ENCODE peak calls at places on chromosomes 3 and 15, in four cellular contexts. One of them, this sample, is unnamed.

GRCh38 chr15:96626936-96627577 is 296.6 kb downstream of the NR2F2 start:
- DNase-seq in thyroid gland: no peak
- DNase-seq in breast epithelium: no peak
- DNase-seq in AG09309: no peak
- DNase-seq in this sample: no peak

GRCh38 chr3:48187579-48188265 is 495 bp downstream of the CDC25A start:
- DNase-seq in AG09309: no peak
- DNase-seq in thyroid gland: peak
- DNase-seq in breast epithelium: no peak
- DNase-seq in this sample: peak

GRCh38 chr15:40302288-40302886 is 5.3 kb downstream of the PLCB2 start:
- DNase-seq in AG09309: no peak
- DNase-seq in thyroid gland: no peak
- DNase-seq in breast epithelium: no peak
- DNase-seq in this sample: no peak

GRCh38 chr15:60673918-60674558 is 195.1 kb upstream of the ICE2 start:
- DNase-seq in breast epithelium: peak
- DNase-seq in thyroid gland: peak
- DNase-seq in AG09309: peak
- DNase-seq in this sample: no peak

GRCh38 chr3:12147263-12147780 is 11.4 kb downstream of the TIMP4 start:
- DNase-seq in AG09309: no peak
- DNase-seq in breast epithelium: no peak
- DNase-seq in thyroid gland: no peak
- DNase-seq in this sample: no peak

GRCh38 chr15:85485956-85486567 is 105.7 kb downstream of the AKAP13 start:
- DNase-seq in AG09309: peak
- DNase-seq in breast epithelium: peak
- DNase-seq in thyroid gland: peak
- DNase-seq in this sample: peak

GRCh38 chr15:77505556-77505955 is 84.9 kb downstream of the HMG20A start:
- DNase-seq in breast epithelium: no peak
- DNase-seq in thyroid gland: no peak
- DNase-seq in AG09309: no peak
- DNase-seq in this sample: no peak

GRCh38 chr3:58645726-58646125 is 20.8 kb downstream of the FAM3D start:
- DNase-seq in breast epithelium: no peak
- DNase-seq in AG09309: no peak
- DNase-seq in thyroid gland: no peak
- DNase-seq in this sample: no peak

GRCh38 chr15:48096355-48096786 is 24.4 kb upstream of the SLC24A5 start:
- DNase-seq in AG09309: no peak
- DNase-seq in breast epithelium: no peak
- DNase-seq in thyroid gland: no peak
- DNase-seq in this sample: no peak

GRCh38 chr15:40409366-40409765 is 3.8 kb downstream of the IVD start:
- DNase-seq in breast epithelium: no peak
- DNase-seq in thyroid gland: no peak
- DNase-seq in AG09309: no peak
- DNase-seq in this sample: no peak

GRCh38 chr15:74451322-74451721 is 9.6 kb downstream of the UBL7 start:
- DNase-seq in AG09309: no peak
- DNase-seq in breast epithelium: no peak
- DNase-seq in thyroid gland: no peak
- DNase-seq in this sample: no peak

GRCh38 chr3:3259181-3259580 is 79.7 kb upstream of the CRBN start:
- DNase-seq in AG09309: no peak
- DNase-seq in breast epithelium: no peak
- DNase-seq in thyroid gland: no peak
- DNase-seq in this sample: no peak

GRCh38 chr3:153162513-153163348 is 705 bp downstream of the RAP2B start:
- DNase-seq in AG09309: no peak
- DNase-seq in thyroid gland: peak
- DNase-seq in breast epithelium: peak
- DNase-seq in this sample: no peak

GRCh38 chr15:41832875-41833274 is 5.0 kb downstream of the JMJD7 start:
- DNase-seq in thyroid gland: peak
- DNase-seq in breast epithelium: peak
- DNase-seq in AG09309: no peak
- DNase-seq in this sample: no peak

GRCh38 chr3:155202626-155203025 is 90.9 kb downstream of the STRIT1 start:
- DNase-seq in breast epithelium: no peak
- DNase-seq in AG09309: peak
- DNase-seq in thyroid gland: no peak
- DNase-seq in this sample: no peak

GRCh38 chr3:148062590-148062989 is 635.1 kb upstream of the AGTR1 start:
- DNase-seq in breast epithelium: no peak
- DNase-seq in thyroid gland: no peak
- DNase-seq in AG09309: no peak
- DNase-seq in this sample: no peak

GRCh38 chr15:40847225-40847961 is 3.5 kb downstream of the SPINT1 start:
- DNase-seq in thyroid gland: peak
- DNase-seq in breast epithelium: peak
- DNase-seq in AG09309: no peak
- DNase-seq in this sample: no peak

GRCh38 chr15:68303134-68303533 is 25.6 kb downstream of the FEM1B start:
- DNase-seq in AG09309: no peak
- DNase-seq in breast epithelium: peak
- DNase-seq in thyroid gland: no peak
- DNase-seq in this sample: no peak

GRCh38 chr15:64430000-64430735 is 30.2 kb upstream of the ZNF609 start:
- DNase-seq in thyroid gland: peak
- DNase-seq in breast epithelium: no peak
- DNase-seq in AG09309: peak
- DNase-seq in this sample: no peak

GRCh38 chr15:83112233-83112958 is 5.0 kb downstream of the TM6SF1 start:
- DNase-seq in thyroid gland: peak
- DNase-seq in AG09309: no peak
- DNase-seq in breast epithelium: no peak
- DNase-seq in this sample: no peak

GRCh38 chr3:151169700-151170224 is 33.3 kb downstream of the GPR171 start:
- DNase-seq in breast epithelium: no peak
- DNase-seq in thyroid gland: no peak
- DNase-seq in AG09309: no peak
- DNase-seq in this sample: no peak

GRCh38 chr15:61083781-61084134 is 145.3 kb downstream of the RORA start:
- DNase-seq in breast epithelium: no peak
- DNase-seq in AG09309: no peak
- DNase-seq in thyroid gland: no peak
- DNase-seq in this sample: no peak

GRCh38 chr3:147130461-147130860 is 275.9 kb downstream of the ZIC4 start:
- DNase-seq in thyroid gland: no peak
- DNase-seq in breast epithelium: no peak
- DNase-seq in AG09309: peak
- DNase-seq in this sample: no peak

GRCh38 chr3:141939759-141940158 is 63.3 kb downstream of the ATP1B3 start:
- DNase-seq in AG09309: no peak
- DNase-seq in thyroid gland: peak
- DNase-seq in breast epithelium: no peak
- DNase-seq in this sample: no peak

GRCh38 chr3:141941093-141941492 is 64.7 kb downstream of the ATP1B3 start:
- DNase-seq in thyroid gland: no peak
- DNase-seq in AG09309: no peak
- DNase-seq in breast epithelium: no peak
- DNase-seq in this sample: no peak

GRCh38 chr3:141938011-141938350 is 61.5 kb downstream of the ATP1B3 start:
- DNase-seq in thyroid gland: no peak
- DNase-seq in breast epithelium: no peak
- DNase-seq in AG09309: no peak
- DNase-seq in this sample: no peak

GRCh38 chr3:141942006-141942405 is 65.6 kb downstream of the ATP1B3 start:
- DNase-seq in AG09309: no peak
- DNase-seq in thyroid gland: no peak
- DNase-seq in breast epithelium: no peak
- DNase-seq in this sample: no peak

DNA sequence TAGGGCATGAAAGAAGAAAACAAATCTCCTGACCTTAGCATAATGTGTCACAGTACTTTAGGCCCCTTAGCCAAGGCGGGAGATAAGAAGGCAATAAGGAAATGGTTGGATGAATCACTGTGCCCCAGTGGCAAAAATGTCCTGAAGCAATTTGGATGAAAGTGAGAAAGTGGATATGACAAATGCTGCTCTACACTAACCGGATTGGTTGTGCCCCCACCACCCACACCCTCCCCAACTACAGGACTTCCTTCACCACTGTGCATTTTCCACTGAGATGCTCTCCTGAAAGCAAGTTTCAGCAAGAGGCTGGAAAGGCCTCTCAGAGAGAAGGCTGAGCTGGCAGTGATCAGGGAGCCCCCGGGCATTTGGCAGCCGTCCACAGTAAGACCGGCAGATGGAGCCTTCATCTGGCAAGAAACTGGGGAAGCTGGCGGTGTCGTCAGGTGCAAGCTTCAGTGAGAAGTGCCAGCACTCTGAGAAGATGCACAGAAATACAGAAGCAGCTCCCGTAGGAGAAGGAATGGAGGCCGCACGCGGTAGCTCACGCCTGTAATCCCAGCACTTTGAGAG is 63.8 kb downstream of the ATP1B3 start:
- DNase-seq in AG09309: peak
- DNase-seq in breast epithelium: peak
- DNase-seq in thyroid gland: peak
- DNase-seq in this sample: no peak
- TF ChIP-seq CTCF in AG09309: no peak
- TF ChIP-seq CTCF in breast epithelium: no peak
- TF ChIP-seq CTCF in thyroid gland: no peak
- TF ChIP-seq CTCF in this sample: no peak

DNA sequence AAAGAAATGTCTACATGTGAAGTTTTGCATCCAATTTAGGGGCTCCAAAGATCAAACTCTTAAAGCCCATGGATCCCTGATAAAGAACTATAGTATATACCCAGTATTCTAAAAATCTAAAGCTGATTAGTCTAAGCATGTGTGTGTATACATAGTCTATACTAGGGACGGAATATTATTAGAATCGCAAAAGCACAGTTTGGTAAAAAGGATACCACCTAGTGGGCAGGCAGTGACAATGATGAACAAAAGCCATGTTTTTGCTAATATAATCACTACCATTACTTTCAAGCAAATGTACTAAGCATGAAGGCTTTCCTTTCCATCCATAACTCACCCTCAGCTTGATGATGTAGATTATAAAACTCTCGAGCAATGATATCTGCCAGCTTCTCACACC is 16.5 kb downstream of the POLQ start:
- DNase-seq in thyroid gland: no peak
- DNase-seq in breast epithelium: no peak
- DNase-seq in AG09309: no peak
- DNase-seq in this sample: no peak
- TF ChIP-seq CTCF in thyroid gland: peak
- TF ChIP-seq CTCF in breast epithelium: no peak
- TF ChIP-seq CTCF in AG09309: peak
- TF ChIP-seq CTCF in this sample: peak

GRCh38 chr3:67000006-67000405 is 1.9 kb downstream of the KBTBD8 start:
- DNase-seq in thyroid gland: no peak
- DNase-seq in AG09309: no peak
- DNase-seq in breast epithelium: no peak
- DNase-seq in this sample: no peak

GRCh38 chr3:67001086-67001861 is 3.2 kb downstream of the KBTBD8 start:
- DNase-seq in thyroid gland: no peak
- DNase-seq in breast epithelium: no peak
- DNase-seq in AG09309: no peak
- DNase-seq in this sample: no peak

GRCh38 chr3:66998899-66999235 is 760 bp downstream of the KBTBD8 start:
- DNase-seq in breast epithelium: no peak
- DNase-seq in AG09309: no peak
- DNase-seq in thyroid gland: no peak
- DNase-seq in this sample: no peak

GRCh38 chr3:66997560-66998074 is 490 bp upstream of the KBTBD8 start:
- DNase-seq in breast epithelium: no peak
- DNase-seq in AG09309: no peak
- DNase-seq in thyroid gland: no peak
- DNase-seq in this sample: no peak

GRCh38 chr3:66998075-66998898 is at the start of gene KBTBD8:
- DNase-seq in breast epithelium: peak
- DNase-seq in thyroid gland: peak
- DNase-seq in AG09309: peak
- DNase-seq in this sample: peak
- TF ChIP-seq CTCF in breast epithelium: no peak
- TF ChIP-seq CTCF in thyroid gland: no peak
- TF ChIP-seq CTCF in AG09309: no peak
- TF ChIP-seq CTCF in this sample: no peak

GRCh38 chr15:89017370-89018066 is 70.7 kb upstream of the ABHD2 start:
- DNase-seq in thyroid gland: peak
- DNase-seq in AG09309: peak
- DNase-seq in breast epithelium: peak
- DNase-seq in this sample: peak
- TF ChIP-seq CTCF in thyroid gland: peak
- TF ChIP-seq CTCF in AG09309: peak
- TF ChIP-seq CTCF in breast epithelium: peak
- TF ChIP-seq CTCF in this sample: peak

DNA sequence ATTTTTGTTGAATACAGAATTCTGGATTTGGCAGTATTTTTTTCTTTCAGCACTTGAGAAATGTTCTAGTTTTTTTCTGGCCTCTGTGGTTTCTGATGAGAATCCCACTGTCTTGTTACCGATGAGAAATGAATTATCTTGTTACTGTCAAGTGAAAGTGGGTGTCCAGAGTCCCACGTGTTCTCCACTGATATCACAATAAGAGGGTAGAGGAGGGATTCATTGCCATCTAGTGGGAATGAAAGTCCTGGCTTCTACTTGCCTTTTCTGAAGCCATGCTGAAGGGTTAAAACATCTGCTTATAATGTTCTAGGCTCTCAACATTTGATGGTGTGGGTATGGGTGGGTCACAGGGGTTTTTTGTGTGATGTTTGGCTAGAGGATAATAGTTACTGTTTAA is 66.1 kb downstream of the SEC22A start:
- DNase-seq in thyroid gland: no peak
- DNase-seq in breast epithelium: no peak
- DNase-seq in AG09309: no peak
- DNase-seq in this sample: no peak
- TF ChIP-seq CTCF in thyroid gland: no peak
- TF ChIP-seq CTCF in breast epithelium: no peak
- TF ChIP-seq CTCF in AG09309: no peak
- TF ChIP-seq CTCF in this sample: no peak

DNA sequence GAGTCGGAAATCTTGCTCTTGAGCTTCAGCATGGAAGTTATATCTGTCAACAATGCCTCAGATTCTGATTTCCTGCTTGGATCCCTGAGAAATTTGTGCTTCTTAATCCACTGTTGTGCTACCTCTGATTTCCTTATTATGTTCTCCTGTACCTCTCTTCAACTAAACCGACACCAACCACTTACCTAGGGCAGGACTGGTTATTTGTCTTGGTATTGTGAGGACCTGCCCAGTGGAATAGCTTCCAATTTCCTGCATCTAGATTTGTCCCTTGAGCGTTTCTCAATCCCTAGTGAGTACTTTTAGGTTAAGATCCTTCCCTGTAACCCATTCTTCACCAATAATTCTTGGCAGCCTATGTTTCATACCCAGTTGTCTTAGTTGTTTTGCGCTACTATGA is 720.5 kb upstream of the ZNF385D start:
- DNase-seq in thyroid gland: no peak
- DNase-seq in breast epithelium: no peak
- DNase-seq in AG09309: no peak
- DNase-seq in this sample: no peak
- TF ChIP-seq CTCF in thyroid gland: no peak
- TF ChIP-seq CTCF in breast epithelium: no peak
- TF ChIP-seq CTCF in AG09309: no peak
- TF ChIP-seq CTCF in this sample: no peak

This sample was measured in type B pancreatic cell.